ENCODE peak calls at places on chromosomes 2 and 18, in four cellular contexts. B is astrocyte, F is lower lobe of right lung, G is HepG2. S is an unnamed sample. For H3K4me1, the result is how much of the 10 kb centered on the place peaks cover.

GRCh38 chr2:64225491-64225890 is 81.3 kb upstream of the PELI1 start:
- DNase-seq in B (peak), F (no peak), G (no peak), S (no peak)

GRCh38 chr2:219769044-219770030 is 141.9 kb downstream of the SLC4A3 start:
- DNase-seq in B (peak), F (no peak), G (no peak), S (no peak)

GRCh38 chr2:69797836-69798465 is 31.5 kb upstream of the GMCL1 start:
- DNase-seq in B (peak), F (no peak), G (no peak), S (peak)

GRCh38 chr18:48711651-48712486 is 173.0 kb downstream of the CTIF start:
- DNase-seq in B (no peak), F (no peak), G (peak), S (no peak)

GRCh38 chr18:33558529-33558928 is 19.5 kb upstream of the ASXL3 start:
- DNase-seq in B (no peak), F (no peak), G (no peak), S (no peak)

GRCh38 chr2:214376631-214377624 is 33.9 kb upstream of the VWC2L start:
- DNase-seq in B (peak), F (no peak), G (no peak), S (peak)

GRCh38 chr2:65626831-65627230 is 194.4 kb upstream of the SPRED2 start:
- DNase-seq in B (no peak), F (no peak), G (no peak), S (no peak)

GRCh38 chr2:223570784-223571183 is 31.4 kb downstream of the SCG2 start:
- DNase-seq in B (no peak), F (no peak), G (no peak), S (no peak)

GRCh38 chr2:9416962-9417316 is 6.4 kb downstream of the ITGB1BP1 start:
- DNase-seq in B (no peak), F (no peak), G (no peak), S (no peak)

GRCh38 chr2:46988733-46989481 is 73.3 kb upstream of the MCFD2 start:
- DNase-seq in B (no peak), F (no peak), G (peak), S (no peak)

GRCh38 chr2:151363709-151364108 is 6.3 kb downstream of the TNFAIP6 start:
- DNase-seq in B (no peak), F (peak), G (no peak), S (no peak)

GRCh38 chr2:189514107-189514506 is 66.5 kb downstream of the SLC40A1 start:
- DNase-seq in B (no peak), F (no peak), G (no peak), S (no peak)

GRCh38 chr2:45743531-45744391 is 92.3 kb downstream of the PRKCE start:
- DNase-seq in B (peak), F (no peak), G (no peak), S (no peak)

GRCh38 chr2:35391736-35392442 is 963.7 kb upstream of the CRIM1 start:
- DNase-seq in B (no peak), F (no peak), G (no peak), S (no peak)

GRCh38 chr2:109516445-109517117 is 97.2 kb downstream of the SEPTIN10 start:
- DNase-seq in B (no peak), F (peak), G (peak), S (no peak)

GRCh38 chr2:72137498-72138010 is 10.1 kb downstream of the CYP26B1 start:
- DNase-seq in B (no peak), F (no peak), G (peak), S (no peak)

GRCh38 chr2:69138793-69139510 is 126.0 kb downstream of the ANTXR1 start:
- DNase-seq in B (peak), F (no peak), G (no peak), S (peak)

GRCh38 chr2:96423281-96423680 is 81.9 kb downstream of the NEURL3 start:
- DNase-seq in B (no peak), F (no peak), G (no peak), S (peak)

GRCh38 chr2:69770193-69770702 is 28.3 kb downstream of the ANXA4 start:
- DNase-seq in B (peak), F (no peak), G (peak), S (peak)

GRCh38 chr18:34993289-34993688 is 47.9 kb upstream of the MAPRE2 start:
- DNase-seq in B (no peak), F (no peak), G (no peak), S (peak)

GRCh38 chr2:150468350-150468960 is 19.0 kb downstream of the RND3 start:
- DNase-seq in B (no peak), F (no peak), G (no peak), S (peak)

GRCh38 chr2:184558713-184559464 is 39.4 kb upstream of the ZNF804A start:
- DNase-seq in B (peak), F (no peak), G (no peak), S (no peak)

GRCh38 chr2:161088658-161089350 is 71.4 kb upstream of the TANK start:
- DNase-seq in B (no peak), F (no peak), G (no peak), S (no peak)

GRCh38 chr2:101781326-101781725 is 83.8 kb downstream of the MAP4K4 start:
- DNase-seq in B (no peak), F (no peak), G (no peak), S (no peak)

GRCh38 chr2:23523651-23524260 is 138.8 kb downstream of the KLHL29 start:
- DNase-seq in B (peak), F (no peak), G (no peak), S (no peak)

GRCh38 chr18:46166261-46166970 is 62.2 kb downstream of the HAUS1 start:
- DNase-seq in B (no peak), F (no peak), G (no peak), S (no peak)

GRCh38 chr2:173982918-173983317 is 17.7 kb upstream of the SP3 start:
- DNase-seq in B (no peak), F (no peak), G (no peak), S (peak)

GRCh38 chr2:205024822-205025518 is 479.7 kb downstream of the PARD3B start:
- DNase-seq in B (peak), F (no peak), G (peak), S (peak)

GRCh38 chr2:11397513-11397912 is 53.1 kb upstream of the ROCK2 start:
- DNase-seq in B (no peak), F (no peak), G (no peak), S (peak)

GRCh38 chr18:46877329-46877987 is 39.8 kb downstream of the PIAS2 start:
- DNase-seq in B (no peak), F (no peak), G (no peak), S (no peak)

GRCh38 chr2:26382534-26382933 is 19.2 kb upstream of the DRC1 start:
- DNase-seq in B (no peak), F (no peak), G (no peak), S (no peak)

GRCh38 chr18:54880706-54881105 is 52.4 kb downstream of the RAB27B start:
- DNase-seq in B (peak), F (no peak), G (no peak), S (peak)

GRCh38 chr2:224793961-224794360 is 77.8 kb upstream of the CCDC195 start:
- DNase-seq in B (no peak), F (no peak), G (no peak), S (no peak)

GRCh38 chr18:45901654-45902210 is 65.4 kb downstream of the EPG5 start:
- DNase-seq in B (no peak), F (no peak), G (no peak), S (no peak)

GRCh38 chr18:53771664-53772063 is 452.8 kb downstream of the MBD2 start:
- DNase-seq in B (no peak), F (no peak), G (no peak), S (no peak)

GRCh38 chr2:179262077-179262660 is 2.5 kb downstream of the SESTD1 start:
- DNase-seq in B (no peak), F (no peak), G (no peak), S (no peak)
- H3K4me1 ChIP-seq in B (under half), F (under half), G (half or more), S (under half)

GRCh38 chr2:181320638-181321037 is 136.5 kb upstream of the ITGA4 start:
- DNase-seq in B (no peak), F (no peak), G (no peak), S (no peak)
- H3K27ac ChIP-seq in B (no peak), F (no peak), G (no peak), S (no peak)

GRCh38 chr2:33670392-33670937 is 71.4 kb upstream of the FAM98A start:
- DNase-seq in B (no peak), F (no peak), G (no peak), S (no peak)
- TF ChIP-seq CTCF in B (no peak), F (no peak), G (peak), S (no peak)

GRCh38 chr2:133753665-133754064 is 185.4 kb upstream of the NCKAP5 start:
- DNase-seq in B (no peak), F (peak), G (no peak), S (no peak)
- H3K4me1 ChIP-seq in B (under half), F (under half), G (under half), S (under half)